ENCODE peak calls at places on chromosomes 7 and 10, in four cellular contexts. I, M, V and B are unnamed samples.

GRCh38 chr10:24503627-24504320 is 219.9 kb downstream of the ARHGAP21 start:
- DNase-seq in I (peak; percentile 98), M (peak; percentile 56), V (peak; percentile 54), B (peak; percentile 90)

GRCh38 chr10:117004627-117005453 is at the start of gene SHTN1:
- DNase-seq in I (peak; percentile 28), M (peak; percentile 79), V (peak; percentile 75), B (peak; percentile 72)

GRCh38 chr10:32271617-32272016 is 75.3 kb downstream of the EPC1 start:
- DNase-seq in I (peak; percentile 43), M (peak; percentile 64), V (peak; percentile 74), B (no peak)

GRCh38 chr7:158840604-158841003 is 11.3 kb upstream of the ESYT2 start:
- DNase-seq in I (no peak), M (no peak), V (no peak), B (no peak)

GRCh38 chr10:113047963-113048781 is 98.1 kb downstream of the TCF7L2 start:
- DNase-seq in I (no peak), M (no peak), V (peak; percentile 75), B (peak; percentile 68)

GRCh38 chr10:48224979-48225560 is 49.4 kb downstream of the FRMPD2 start:
- DNase-seq in I (no peak), M (no peak), V (no peak), B (no peak)

GRCh38 chr7:31603076-31603475 is 83.9 kb upstream of the PPP1R17 start:
- DNase-seq in I (no peak), M (peak; percentile 16), V (peak; percentile 51), B (no peak)

GRCh38 chr7:45663167-45663921 is 89.2 kb downstream of the ADCY1 start:
- DNase-seq in I (peak; percentile 27), M (peak; percentile 46), V (no peak), B (peak; percentile 70)

GRCh38 chr10:86330778-86331763 is 35.5 kb downstream of the GRID1 start:
- DNase-seq in I (no peak), M (no peak), V (no peak), B (no peak)

GRCh38 chr10:23065549-23065948 is 29.8 kb upstream of the MSRB2 start:
- DNase-seq in I (peak; percentile 78), M (peak; percentile 89), V (peak; percentile 46), B (no peak)

GRCh38 chr7:150340024-150340749 is 1.2 kb downstream of the RARRES2 start:
- DNase-seq in I (peak; percentile 71), M (peak; percentile 25), V (no peak), B (peak; percentile 71)

GRCh38 chr7:29987083-29987482 is 2.5 kb downstream of the SCRN1 start:
- DNase-seq in I (peak; percentile 67), M (peak; percentile 55), V (no peak), B (no peak)

GRCh38 chr10:133421336-133422222 is 2.8 kb downstream of the SPRN start:
- DNase-seq in I (no peak), M (no peak), V (no peak), B (no peak)

GRCh38 chr10:102492983-102493382 is 9.5 kb downstream of the ACTR1A start:
- DNase-seq in I (peak; percentile 22), M (peak; percentile 52), V (peak; percentile 59), B (no peak)

GRCh38 chr7:4479367-4480039 is 202.6 kb upstream of the FOXK1 start:
- DNase-seq in I (peak; percentile 66), M (peak; percentile 32), V (peak; percentile 55), B (peak; percentile 94)

GRCh38 chr7:1669954-1670893 is at the start of gene ELFN1:
- DNase-seq in I (peak; percentile 24), M (peak; percentile 49), V (no peak), B (peak; percentile 90)

GRCh38 chr10:59905735-59906416 is 480 bp downstream of the CCDC6 start:
- DNase-seq in I (no peak), M (no peak), V (no peak), B (no peak)

GRCh38 chr10:11335167-11335652 is 276.2 kb downstream of the USP6NL start:
- DNase-seq in I (no peak), M (no peak), V (no peak), B (no peak)

GRCh38 chr10:116774728-116775151 is 32.4 kb upstream of the HSPA12A start:
- DNase-seq in I (no peak), M (no peak), V (peak; percentile 75), B (no peak)

GRCh38 chr10:124697837-124698559 is 46.2 kb downstream of the FAM53B start:
- DNase-seq in I (no peak), M (peak; percentile 14), V (no peak), B (peak; percentile 36)

GRCh38 chr10:25226775-25227682 is 52.2 kb downstream of the GPR158 start:
- DNase-seq in I (peak; percentile 31), M (peak; percentile 79), V (peak; percentile 43), B (peak; percentile 74)

DNA sequence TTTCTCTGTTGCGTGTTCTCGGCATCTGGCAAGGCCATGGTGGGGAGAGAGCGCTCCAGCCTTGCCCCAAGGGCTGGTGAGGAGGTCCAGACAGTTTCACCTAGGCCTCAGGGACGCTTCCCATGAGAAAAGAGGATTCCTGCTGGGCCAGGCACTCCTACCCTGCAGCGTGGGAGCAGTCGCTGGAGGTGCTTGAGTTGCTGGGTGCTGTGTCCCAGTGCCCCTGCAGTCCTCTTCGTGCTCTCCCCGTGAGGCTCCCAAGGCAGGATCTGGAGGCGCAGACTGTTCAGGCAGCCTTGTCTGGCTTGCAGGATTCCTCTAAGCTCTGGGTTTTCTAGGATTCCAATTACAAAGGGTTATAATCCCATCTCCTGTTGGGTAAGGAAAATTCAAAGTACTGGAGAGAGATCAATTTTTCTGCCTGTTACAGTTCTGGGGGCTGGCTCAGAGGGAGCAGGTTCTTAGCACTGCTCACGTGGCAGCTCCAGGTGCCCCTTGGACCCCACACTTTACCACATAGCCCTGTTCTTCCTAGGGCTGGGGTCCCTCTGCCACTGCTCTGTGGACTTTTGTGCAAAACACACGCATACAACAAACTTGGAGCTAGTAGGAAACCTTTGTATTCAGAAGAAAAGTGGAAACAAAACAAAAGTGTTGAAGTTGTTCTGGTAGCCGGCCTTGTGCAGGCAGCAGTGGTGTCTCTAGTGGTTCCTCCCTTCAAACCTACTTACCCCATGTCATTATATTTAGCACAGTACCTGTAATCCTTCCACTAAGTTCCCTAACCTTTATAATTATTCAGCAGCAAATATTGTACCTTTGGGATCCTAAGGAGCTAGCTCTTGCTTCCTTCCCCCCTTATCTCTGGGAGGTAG is 60.5 kb downstream of the CCNY start:
- DNase-seq in I (no peak), M (no peak), V (no peak), B (no peak)
- H3K4me1 ChIP-seq in I (peaks cover 7% of the 10 kb centered on the region), M (peaks cover 14% of the 10 kb centered on the region), V (no peaks in the 10 kb centered on the region), B (peaks cover 85% of the 10 kb centered on the region)

DNA sequence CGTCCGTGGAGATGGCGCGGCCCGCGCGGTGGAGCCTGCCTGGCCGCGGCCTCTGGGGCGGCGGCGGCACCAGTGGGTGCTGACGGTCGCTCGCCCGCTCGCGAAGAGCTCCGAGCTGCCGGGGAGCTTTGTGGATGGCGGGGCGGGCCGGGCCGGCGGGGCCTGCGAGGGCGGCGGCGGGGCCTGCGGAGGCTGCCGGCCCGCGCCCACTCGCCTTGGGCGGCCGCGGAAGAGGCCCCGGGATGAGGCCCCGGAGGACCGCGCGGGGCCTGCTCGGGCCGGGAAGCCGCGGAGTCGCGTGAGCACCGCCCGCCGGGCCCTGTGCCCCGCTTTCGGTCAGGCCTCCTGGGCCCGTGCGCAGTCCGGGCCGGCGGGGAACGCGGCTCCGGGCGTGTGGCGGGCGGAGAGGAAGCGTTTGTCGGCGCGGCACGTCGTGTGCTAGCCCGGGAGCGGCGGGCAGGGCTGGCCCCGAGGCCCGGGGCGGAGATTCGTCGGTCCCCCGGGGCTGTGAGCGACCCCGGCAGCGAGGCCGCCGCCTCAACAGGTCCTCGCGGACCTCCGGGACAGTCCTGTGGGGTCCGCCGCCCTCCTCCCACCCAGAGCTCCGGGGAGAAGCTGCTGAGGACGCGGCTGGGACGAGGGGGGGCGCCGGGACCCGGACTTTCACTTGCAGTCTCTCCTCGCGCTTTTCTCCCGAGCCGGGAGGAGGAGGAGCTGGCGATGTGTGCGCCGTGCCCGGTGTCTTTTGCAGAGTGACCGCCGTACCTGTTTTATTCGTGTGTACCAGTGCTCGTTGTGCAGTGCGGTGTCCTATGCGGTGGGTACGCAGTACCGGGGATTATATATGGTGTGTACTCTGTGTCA is 578 bp downstream of the ZMYND11 start:
- DNase-seq in I (peak; percentile 62), M (peak; percentile 79), V (peak; percentile 53), B (peak; percentile 69)
- H2AFZ ChIP-seq in I (peak overlapping the region; percentile 26), M (peak overlapping the region; percentile 62), V (peak overlapping the region; percentile 93), B (peak overlapping the region; percentile 63)

DNA sequence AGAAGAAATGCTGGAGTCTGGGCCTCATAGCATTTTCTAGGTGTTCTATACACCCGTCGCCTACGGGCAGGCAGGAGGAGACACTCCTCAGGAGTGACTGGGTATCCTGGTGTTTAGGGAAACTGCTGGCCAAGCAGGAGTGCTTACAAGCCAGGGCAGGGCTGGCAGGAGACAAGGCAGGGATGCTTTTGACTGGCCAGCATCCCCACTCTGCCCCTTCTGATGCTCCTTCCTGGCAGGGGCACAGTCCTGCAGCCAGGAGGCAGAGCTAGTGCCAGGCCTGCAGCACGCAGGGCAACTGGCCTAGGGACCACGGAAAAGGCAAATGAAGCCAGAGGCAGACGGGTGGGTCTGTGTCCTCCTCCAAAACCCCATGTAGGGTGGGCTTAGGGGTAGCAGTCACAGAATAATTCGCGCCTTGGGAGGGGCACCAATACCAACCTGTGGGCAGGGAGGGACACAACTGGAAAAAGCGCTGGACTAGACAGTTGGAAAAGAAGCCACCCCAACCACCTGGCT is 4.9 kb downstream of the IMPDH1 start:
- DNase-seq in I (peak; percentile 11), M (peak; percentile 64), V (peak; percentile 30), B (no peak)
- H3K4me1 ChIP-seq in I (peaks cover 3% of the 10 kb centered on the region), M (peaks cover 16% of the 10 kb centered on the region), V (peaks cover 25% of the 10 kb centered on the region), B (peaks cover 30% of the 10 kb centered on the region)

GRCh38 chr7:2870471-2870941 is 26.4 kb upstream of the GNA12 start:
- DNase-seq in I (peak; percentile 63), M (peak; percentile 69), V (peak; percentile 30), B (peak; percentile 59)

GRCh38 chr7:2866601-2867000 is 22.5 kb upstream of the GNA12 start:
- DNase-seq in I (no peak), M (no peak), V (no peak), B (no peak)

GRCh38 chr7:2873146-2873545 is 29.0 kb upstream of the GNA12 start:
- DNase-seq in I (no peak), M (no peak), V (no peak), B (no peak)

GRCh38 chr7:2872296-2872874 is 28.3 kb upstream of the GNA12 start:
- DNase-seq in I (no peak), M (no peak), V (no peak), B (no peak)

DNA sequence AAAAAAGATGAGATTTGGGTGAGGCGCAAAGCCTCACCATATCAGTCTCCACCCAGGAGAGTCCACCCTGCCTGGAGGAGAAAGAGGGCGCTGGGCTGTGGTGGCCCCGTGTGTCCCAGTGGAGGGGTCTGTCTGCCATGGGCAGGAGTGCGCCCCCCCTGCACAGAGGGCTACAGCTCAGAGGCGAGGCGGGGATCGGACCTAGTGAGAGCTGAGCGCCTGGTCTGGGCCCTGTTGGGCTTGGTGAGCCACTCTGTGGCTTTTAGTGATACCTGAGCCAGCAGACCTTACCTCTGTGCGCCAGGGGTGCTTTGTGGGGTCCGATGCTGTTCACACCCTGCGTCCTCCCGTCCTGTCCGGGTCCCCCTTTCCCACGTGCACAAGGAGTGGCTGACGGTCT is 25.9 kb upstream of the GNA12 start:
- DNase-seq in I (no peak), M (no peak), V (no peak), B (no peak)
- H2AFZ ChIP-seq in I (no peak overlapping the region), M (peak overlapping the region; percentile 74), V (no peak overlapping the region), B (peak overlapping the region; percentile 93)